ENCODE peak calls at places on chromosomes 12 and 14, in ten cellular contexts. One of them, this sample, is unnamed.

GRCh38 chr12:43776498-43776897 is 17.7 kb downstream of the IRAK4 start:
- DNase-seq in naive B cell: peak
- DNase-seq in amniotic epithelial cell: no peak
- DNase-seq in substantia nigra: no peak
- DNase-seq in NCI-H1105: peak
- DNase-seq in activated CD4-positive, alpha-beta memory T cell treated with anti-CD3 and anti-CD28 coated beads, Interleukin-2, amount 10 ng/mL, durations not matched to agents 7 days and 5 days: no peak
- DNase-seq in AG10803: peak
- DNase-seq in KBM-7: peak
- DNase-seq in kidney epithelial cell: no peak
- DNase-seq in IMR-90: peak
- DNase-seq in this sample: peak

GRCh38 chr12:51788876-51789275 is 59.6 kb downstream of the FIGNL2 start:
- DNase-seq in naive B cell: no peak
- DNase-seq in amniotic epithelial cell: peak
- DNase-seq in substantia nigra: no peak
- DNase-seq in NCI-H1105: no peak
- DNase-seq in activated CD4-positive, alpha-beta memory T cell treated with anti-CD3 and anti-CD28 coated beads, Interleukin-2, amount 10 ng/mL, durations not matched to agents 7 days and 5 days: no peak
- DNase-seq in AG10803: peak
- DNase-seq in KBM-7: no peak
- DNase-seq in kidney epithelial cell: peak
- DNase-seq in IMR-90: peak
- DNase-seq in this sample: peak

GRCh38 chr12:95277139-95277538 is 59.5 kb downstream of the VEZT start:
- DNase-seq in naive B cell: no peak
- DNase-seq in amniotic epithelial cell: peak
- DNase-seq in substantia nigra: no peak
- DNase-seq in NCI-H1105: no peak
- DNase-seq in activated CD4-positive, alpha-beta memory T cell treated with anti-CD3 and anti-CD28 coated beads, Interleukin-2, amount 10 ng/mL, durations not matched to agents 7 days and 5 days: no peak
- DNase-seq in AG10803: peak
- DNase-seq in KBM-7: no peak
- DNase-seq in kidney epithelial cell: no peak
- DNase-seq in IMR-90: peak
- DNase-seq in this sample: peak

GRCh38 chr12:110224379-110225304 is 56.4 kb upstream of the ATP2A2 start:
- DNase-seq in naive B cell: no peak
- DNase-seq in amniotic epithelial cell: peak
- DNase-seq in substantia nigra: no peak
- DNase-seq in NCI-H1105: no peak
- DNase-seq in activated CD4-positive, alpha-beta memory T cell treated with anti-CD3 and anti-CD28 coated beads, Interleukin-2, amount 10 ng/mL, durations not matched to agents 7 days and 5 days: no peak
- DNase-seq in AG10803: peak
- DNase-seq in KBM-7: peak
- DNase-seq in kidney epithelial cell: peak
- DNase-seq in IMR-90: peak
- DNase-seq in this sample: peak

GRCh38 chr12:101759396-101760047 is 20.3 kb upstream of the SYCP3 start:
- DNase-seq in naive B cell: peak
- DNase-seq in amniotic epithelial cell: peak
- DNase-seq in substantia nigra: no peak
- DNase-seq in NCI-H1105: peak
- DNase-seq in activated CD4-positive, alpha-beta memory T cell treated with anti-CD3 and anti-CD28 coated beads, Interleukin-2, amount 10 ng/mL, durations not matched to agents 7 days and 5 days: no peak
- DNase-seq in AG10803: peak
- DNase-seq in KBM-7: peak
- DNase-seq in kidney epithelial cell: no peak
- DNase-seq in IMR-90: peak
- DNase-seq in this sample: peak

GRCh38 chr12:1339608-1340319 is 254.6 kb downstream of the FBXL14 start:
- DNase-seq in naive B cell: no peak
- DNase-seq in amniotic epithelial cell: no peak
- DNase-seq in substantia nigra: no peak
- DNase-seq in NCI-H1105: no peak
- DNase-seq in activated CD4-positive, alpha-beta memory T cell treated with anti-CD3 and anti-CD28 coated beads, Interleukin-2, amount 10 ng/mL, durations not matched to agents 7 days and 5 days: no peak
- DNase-seq in AG10803: no peak
- DNase-seq in KBM-7: no peak
- DNase-seq in kidney epithelial cell: no peak
- DNase-seq in IMR-90: no peak
- DNase-seq in this sample: no peak

GRCh38 chr14:101705733-101706508 is 55.6 kb upstream of the PPP2R5C start:
- DNase-seq in naive B cell: peak
- DNase-seq in amniotic epithelial cell: peak
- DNase-seq in substantia nigra: no peak
- DNase-seq in NCI-H1105: no peak
- DNase-seq in activated CD4-positive, alpha-beta memory T cell treated with anti-CD3 and anti-CD28 coated beads, Interleukin-2, amount 10 ng/mL, durations not matched to agents 7 days and 5 days: peak
- DNase-seq in AG10803: peak
- DNase-seq in KBM-7: no peak
- DNase-seq in kidney epithelial cell: no peak
- DNase-seq in IMR-90: no peak
- DNase-seq in this sample: peak

GRCh38 chr14:81727243-81727642 is 193.6 kb upstream of the SEL1L start:
- DNase-seq in naive B cell: no peak
- DNase-seq in amniotic epithelial cell: no peak
- DNase-seq in substantia nigra: no peak
- DNase-seq in NCI-H1105: peak
- DNase-seq in activated CD4-positive, alpha-beta memory T cell treated with anti-CD3 and anti-CD28 coated beads, Interleukin-2, amount 10 ng/mL, durations not matched to agents 7 days and 5 days: no peak
- DNase-seq in AG10803: no peak
- DNase-seq in KBM-7: no peak
- DNase-seq in kidney epithelial cell: peak
- DNase-seq in IMR-90: no peak
- DNase-seq in this sample: no peak

GRCh38 chr12:19198272-19198671 is 68.7 kb downstream of the PLEKHA5 start:
- DNase-seq in naive B cell: no peak
- DNase-seq in amniotic epithelial cell: peak
- DNase-seq in substantia nigra: no peak
- DNase-seq in NCI-H1105: no peak
- DNase-seq in activated CD4-positive, alpha-beta memory T cell treated with anti-CD3 and anti-CD28 coated beads, Interleukin-2, amount 10 ng/mL, durations not matched to agents 7 days and 5 days: no peak
- DNase-seq in AG10803: peak
- DNase-seq in KBM-7: no peak
- DNase-seq in kidney epithelial cell: no peak
- DNase-seq in IMR-90: peak
- DNase-seq in this sample: no peak

GRCh38 chr12:28257411-28257810 is 67.2 kb downstream of the CCDC91 start:
- DNase-seq in naive B cell: no peak
- DNase-seq in amniotic epithelial cell: no peak
- DNase-seq in substantia nigra: no peak
- DNase-seq in NCI-H1105: no peak
- DNase-seq in activated CD4-positive, alpha-beta memory T cell treated with anti-CD3 and anti-CD28 coated beads, Interleukin-2, amount 10 ng/mL, durations not matched to agents 7 days and 5 days: no peak
- DNase-seq in AG10803: no peak
- DNase-seq in KBM-7: no peak
- DNase-seq in kidney epithelial cell: no peak
- DNase-seq in IMR-90: no peak
- DNase-seq in this sample: no peak

GRCh38 chr14:75279153-75279738 is 618 bp downstream of the FOS start:
- DNase-seq in naive B cell: peak
- DNase-seq in amniotic epithelial cell: peak
- DNase-seq in substantia nigra: peak
- DNase-seq in NCI-H1105: peak
- DNase-seq in activated CD4-positive, alpha-beta memory T cell treated with anti-CD3 and anti-CD28 coated beads, Interleukin-2, amount 10 ng/mL, durations not matched to agents 7 days and 5 days: peak
- DNase-seq in AG10803: peak
- DNase-seq in KBM-7: peak
- DNase-seq in kidney epithelial cell: no peak
- DNase-seq in IMR-90: peak
- DNase-seq in this sample: peak

GRCh38 chr12:89685363-89685972 is 23.2 kb downstream of the ATP2B1 start:
- DNase-seq in naive B cell: no peak
- DNase-seq in amniotic epithelial cell: no peak
- DNase-seq in substantia nigra: no peak
- DNase-seq in NCI-H1105: no peak
- DNase-seq in activated CD4-positive, alpha-beta memory T cell treated with anti-CD3 and anti-CD28 coated beads, Interleukin-2, amount 10 ng/mL, durations not matched to agents 7 days and 5 days: no peak
- DNase-seq in AG10803: no peak
- DNase-seq in KBM-7: no peak
- DNase-seq in kidney epithelial cell: no peak
- DNase-seq in IMR-90: no peak
- DNase-seq in this sample: no peak

GRCh38 chr12:6430124-6430989 is 14.4 kb upstream of the CD27 start:
- DNase-seq in naive B cell: no peak
- DNase-seq in amniotic epithelial cell: peak
- DNase-seq in substantia nigra: peak
- DNase-seq in NCI-H1105: no peak
- DNase-seq in activated CD4-positive, alpha-beta memory T cell treated with anti-CD3 and anti-CD28 coated beads, Interleukin-2, amount 10 ng/mL, durations not matched to agents 7 days and 5 days: peak
- DNase-seq in AG10803: peak
- DNase-seq in KBM-7: peak
- DNase-seq in kidney epithelial cell: peak
- DNase-seq in IMR-90: peak
- DNase-seq in this sample: peak

GRCh38 chr12:5220835-5221234 is 177.2 kb downstream of the KCNA5 start:
- DNase-seq in naive B cell: no peak
- DNase-seq in amniotic epithelial cell: no peak
- DNase-seq in substantia nigra: no peak
- DNase-seq in NCI-H1105: no peak
- DNase-seq in activated CD4-positive, alpha-beta memory T cell treated with anti-CD3 and anti-CD28 coated beads, Interleukin-2, amount 10 ng/mL, durations not matched to agents 7 days and 5 days: no peak
- DNase-seq in AG10803: peak
- DNase-seq in KBM-7: no peak
- DNase-seq in kidney epithelial cell: no peak
- DNase-seq in IMR-90: peak
- DNase-seq in this sample: no peak

GRCh38 chr14:100587248-100587762 is at the start of gene BEGAIN:
- DNase-seq in naive B cell: no peak
- DNase-seq in amniotic epithelial cell: no peak
- DNase-seq in substantia nigra: no peak
- DNase-seq in NCI-H1105: no peak
- DNase-seq in activated CD4-positive, alpha-beta memory T cell treated with anti-CD3 and anti-CD28 coated beads, Interleukin-2, amount 10 ng/mL, durations not matched to agents 7 days and 5 days: no peak
- DNase-seq in AG10803: no peak
- DNase-seq in KBM-7: no peak
- DNase-seq in kidney epithelial cell: no peak
- DNase-seq in IMR-90: no peak
- DNase-seq in this sample: no peak

GRCh38 chr14:65239143-65239672 is 136.9 kb upstream of the MAX start:
- DNase-seq in naive B cell: no peak
- DNase-seq in amniotic epithelial cell: peak
- DNase-seq in substantia nigra: no peak
- DNase-seq in NCI-H1105: no peak
- DNase-seq in activated CD4-positive, alpha-beta memory T cell treated with anti-CD3 and anti-CD28 coated beads, Interleukin-2, amount 10 ng/mL, durations not matched to agents 7 days and 5 days: no peak
- DNase-seq in AG10803: peak
- DNase-seq in KBM-7: no peak
- DNase-seq in kidney epithelial cell: no peak
- DNase-seq in IMR-90: peak
- DNase-seq in this sample: peak

GRCh38 chr12:90407841-90408240 is 547.1 kb downstream of the CCER1 start:
- DNase-seq in naive B cell: no peak
- DNase-seq in amniotic epithelial cell: peak
- DNase-seq in substantia nigra: no peak
- DNase-seq in NCI-H1105: no peak
- DNase-seq in activated CD4-positive, alpha-beta memory T cell treated with anti-CD3 and anti-CD28 coated beads, Interleukin-2, amount 10 ng/mL, durations not matched to agents 7 days and 5 days: no peak
- DNase-seq in AG10803: no peak
- DNase-seq in KBM-7: no peak
- DNase-seq in kidney epithelial cell: no peak
- DNase-seq in IMR-90: no peak
- DNase-seq in this sample: no peak